ENCODE peak calls at places on chromosomes 4 and X, in seven cellular contexts. One of them, this sample, is unnamed.
A peak's percentile ranks its signal among the peaks of the same experiment; 100 is the strongest.

GRCh38 chr4:137430171-137430570 is 102.1 kb downstream of the PCDH18 start:
- DNase-seq in GM12878: no peak
- DNase-seq in SK-N-SH: no peak
- DNase-seq in HCT116: no peak
- DNase-seq in K562: no peak
- DNase-seq in H1: no peak
- DNase-seq in HepG2: no peak
- DNase-seq in this sample: no peak

GRCh38 chr4:142845293-142846070 is 619 bp downstream of the INPP4B start:
- DNase-seq in GM12878: no peak
- DNase-seq in SK-N-SH: peak; percentile 44
- DNase-seq in HCT116: no peak
- DNase-seq in K562: no peak
- DNase-seq in H1: no peak
- DNase-seq in HepG2: no peak
- DNase-seq in this sample: peak; percentile 8

GRCh38 chrX:66638591-66639500 is at the start of gene EDA2R:
- DNase-seq in GM12878: peak; percentile 60
- DNase-seq in SK-N-SH: peak; percentile 66
- DNase-seq in HCT116: no peak
- DNase-seq in K562: no peak
- DNase-seq in H1: peak; percentile 9
- DNase-seq in HepG2: peak; percentile 85
- DNase-seq in this sample: peak; percentile 1

GRCh38 chr4:157075401-157075800 is 549 bp upstream of the GLRB start:
- DNase-seq in GM12878: no peak
- DNase-seq in SK-N-SH: no peak
- DNase-seq in HCT116: no peak
- DNase-seq in K562: no peak
- DNase-seq in H1: no peak
- DNase-seq in HepG2: no peak
- DNase-seq in this sample: no peak

GRCh38 chr4:15738877-15739276 is 36.0 kb downstream of the BST1 start:
- DNase-seq in GM12878: no peak
- DNase-seq in SK-N-SH: no peak
- DNase-seq in HCT116: no peak
- DNase-seq in K562: no peak
- DNase-seq in H1: no peak
- DNase-seq in HepG2: no peak
- DNase-seq in this sample: no peak

GRCh38 chr4:159220353-159220752 is 117.5 kb downstream of the RAPGEF2 start:
- DNase-seq in GM12878: no peak
- DNase-seq in SK-N-SH: no peak
- DNase-seq in HCT116: no peak
- DNase-seq in K562: no peak
- DNase-seq in H1: no peak
- DNase-seq in HepG2: no peak
- DNase-seq in this sample: no peak

GRCh38 chr4:8353912-8354453 is 84.4 kb downstream of the HTRA3 start:
- DNase-seq in GM12878: no peak
- DNase-seq in SK-N-SH: no peak
- DNase-seq in HCT116: no peak
- DNase-seq in K562: no peak
- DNase-seq in H1: no peak
- DNase-seq in HepG2: no peak
- DNase-seq in this sample: no peak

GRCh38 chr4:182736207-182736606 is 181.0 kb downstream of the DCTD start:
- DNase-seq in GM12878: no peak
- DNase-seq in SK-N-SH: no peak
- DNase-seq in HCT116: no peak
- DNase-seq in K562: no peak
- DNase-seq in H1: no peak
- DNase-seq in HepG2: no peak
- DNase-seq in this sample: no peak

GRCh38 chr4:26032572-26033320 is 118.7 kb downstream of the SMIM20 start:
- DNase-seq in GM12878: no peak
- DNase-seq in SK-N-SH: no peak
- DNase-seq in HCT116: no peak
- DNase-seq in K562: no peak
- DNase-seq in H1: no peak
- DNase-seq in HepG2: peak; percentile 61
- DNase-seq in this sample: no peak

GRCh38 chr4:150976478-150977118 is 38.5 kb downstream of the LRBA start:
- DNase-seq in GM12878: no peak
- DNase-seq in SK-N-SH: no peak
- DNase-seq in HCT116: no peak
- DNase-seq in K562: peak; percentile 17
- DNase-seq in H1: no peak
- DNase-seq in HepG2: peak; percentile 53
- DNase-seq in this sample: no peak

GRCh38 chr4:142413516-142413915 is 432.6 kb downstream of the INPP4B start:
- DNase-seq in GM12878: no peak
- DNase-seq in SK-N-SH: no peak
- DNase-seq in HCT116: no peak
- DNase-seq in K562: no peak
- DNase-seq in H1: no peak
- DNase-seq in HepG2: no peak
- DNase-seq in this sample: no peak

GRCh38 chrX:140712413-140713173 is 3.0 kb downstream of the LINC00632 start:
- DNase-seq in GM12878: no peak
- DNase-seq in SK-N-SH: peak; percentile 60
- DNase-seq in HCT116: no peak
- DNase-seq in K562: no peak
- DNase-seq in H1: peak; percentile 17
- DNase-seq in HepG2: no peak
- DNase-seq in this sample: no peak

GRCh38 chrX:45602151-45602550 is 401.5 kb upstream of the DIPK2B start:
- DNase-seq in GM12878: no peak
- DNase-seq in SK-N-SH: no peak
- DNase-seq in HCT116: no peak
- DNase-seq in K562: no peak
- DNase-seq in H1: no peak
- DNase-seq in HepG2: no peak
- DNase-seq in this sample: no peak

GRCh38 chrX:73448379-73448778 is 1.5 kb downstream of the CDX4 start:
- DNase-seq in GM12878: no peak
- DNase-seq in SK-N-SH: no peak
- DNase-seq in HCT116: no peak
- DNase-seq in K562: no peak
- DNase-seq in H1: no peak
- DNase-seq in HepG2: no peak
- DNase-seq in this sample: no peak

GRCh38 chrX:23493941-23494374 is 159.3 kb downstream of the PTCHD1 start:
- DNase-seq in GM12878: no peak
- DNase-seq in SK-N-SH: no peak
- DNase-seq in HCT116: peak; percentile 7
- DNase-seq in K562: no peak
- DNase-seq in H1: no peak
- DNase-seq in HepG2: no peak
- DNase-seq in this sample: no peak

GRCh38 chrX:26778320-26778888 is 562.4 kb downstream of the MAGEB5 start:
- DNase-seq in GM12878: no peak
- DNase-seq in SK-N-SH: no peak
- DNase-seq in HCT116: peak; percentile 4
- DNase-seq in K562: peak; percentile 8
- DNase-seq in H1: no peak
- DNase-seq in HepG2: no peak
- DNase-seq in this sample: no peak

GRCh38 chr4:15194520-15194919 is 192.2 kb downstream of the CPEB2 start:
- DNase-seq in GM12878: no peak
- DNase-seq in SK-N-SH: no peak
- DNase-seq in HCT116: no peak
- DNase-seq in K562: no peak
- DNase-seq in H1: no peak
- DNase-seq in HepG2: no peak
- DNase-seq in this sample: no peak

GRCh38 chr4:184812651-184813181 is 13.1 kb downstream of the ACSL1 start:
- DNase-seq in GM12878: no peak
- DNase-seq in SK-N-SH: no peak
- DNase-seq in HCT116: no peak
- DNase-seq in K562: no peak
- DNase-seq in H1: no peak
- DNase-seq in HepG2: no peak
- DNase-seq in this sample: no peak

GRCh38 chr4:126124817-126125216 is 810.1 kb downstream of the FAT4 start:
- DNase-seq in GM12878: no peak
- DNase-seq in SK-N-SH: no peak
- DNase-seq in HCT116: no peak
- DNase-seq in K562: no peak
- DNase-seq in H1: no peak
- DNase-seq in HepG2: no peak
- DNase-seq in this sample: no peak

GRCh38 chr4:3513807-3514206 is 18.4 kb downstream of the LRPAP1 start:
- DNase-seq in GM12878: no peak
- DNase-seq in SK-N-SH: no peak
- DNase-seq in HCT116: no peak
- DNase-seq in K562: no peak
- DNase-seq in H1: no peak
- DNase-seq in HepG2: no peak
- DNase-seq in this sample: no peak

GRCh38 chr4:109440948-109441347 is 7.3 kb downstream of the SEC24B start:
- DNase-seq in GM12878: no peak
- DNase-seq in SK-N-SH: no peak
- DNase-seq in HCT116: no peak
- DNase-seq in K562: no peak
- DNase-seq in H1: no peak
- DNase-seq in HepG2: no peak
- DNase-seq in this sample: no peak

GRCh38 chrX:9542765-9543119 is 77.9 kb downstream of the TBL1X start:
- DNase-seq in GM12878: no peak
- DNase-seq in SK-N-SH: no peak
- DNase-seq in HCT116: no peak
- DNase-seq in K562: no peak
- DNase-seq in H1: no peak
- DNase-seq in HepG2: no peak
- DNase-seq in this sample: no peak

DNA sequence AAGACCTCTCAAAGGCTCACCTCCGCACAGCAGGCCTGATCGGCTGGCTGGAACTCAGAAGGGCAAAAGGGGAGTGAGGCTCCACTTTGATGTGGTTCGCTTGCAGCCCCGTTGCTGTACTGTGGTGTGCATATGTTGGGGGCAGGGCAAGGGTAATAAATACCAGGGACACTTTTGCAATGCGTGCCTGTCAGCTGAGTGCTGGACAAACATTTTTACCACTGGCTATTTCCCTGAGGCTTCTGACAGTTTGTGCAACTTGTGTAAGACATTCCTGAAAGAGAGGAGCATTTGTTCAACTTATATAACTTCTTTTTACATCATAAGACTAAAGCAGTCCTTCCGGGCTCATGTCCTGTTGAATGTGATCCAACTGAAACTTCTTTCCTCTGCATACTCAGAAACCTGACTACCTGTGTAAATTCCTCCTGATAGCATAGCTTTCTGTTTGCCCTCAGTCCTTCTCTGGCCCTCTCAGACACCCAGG is 82.3 kb downstream of the SPRY1 start:
- DNase-seq in GM12878: no peak
- DNase-seq in SK-N-SH: no peak
- DNase-seq in HCT116: peak; percentile 64
- DNase-seq in K562: no peak
- DNase-seq in H1: no peak
- DNase-seq in HepG2: peak; percentile 100
- DNase-seq in this sample: peak; percentile 23
- TF ChIP-seq JUND in GM12878: no peak
- TF ChIP-seq JUND in SK-N-SH: no peak
- TF ChIP-seq JUND in HCT116: peak; percentile 64
- TF ChIP-seq JUND in K562: no peak
- TF ChIP-seq JUND in H1: no peak
- TF ChIP-seq JUND in HepG2: peak; percentile 85
- TF ChIP-seq JUND in this sample: peak; percentile 62

DNA sequence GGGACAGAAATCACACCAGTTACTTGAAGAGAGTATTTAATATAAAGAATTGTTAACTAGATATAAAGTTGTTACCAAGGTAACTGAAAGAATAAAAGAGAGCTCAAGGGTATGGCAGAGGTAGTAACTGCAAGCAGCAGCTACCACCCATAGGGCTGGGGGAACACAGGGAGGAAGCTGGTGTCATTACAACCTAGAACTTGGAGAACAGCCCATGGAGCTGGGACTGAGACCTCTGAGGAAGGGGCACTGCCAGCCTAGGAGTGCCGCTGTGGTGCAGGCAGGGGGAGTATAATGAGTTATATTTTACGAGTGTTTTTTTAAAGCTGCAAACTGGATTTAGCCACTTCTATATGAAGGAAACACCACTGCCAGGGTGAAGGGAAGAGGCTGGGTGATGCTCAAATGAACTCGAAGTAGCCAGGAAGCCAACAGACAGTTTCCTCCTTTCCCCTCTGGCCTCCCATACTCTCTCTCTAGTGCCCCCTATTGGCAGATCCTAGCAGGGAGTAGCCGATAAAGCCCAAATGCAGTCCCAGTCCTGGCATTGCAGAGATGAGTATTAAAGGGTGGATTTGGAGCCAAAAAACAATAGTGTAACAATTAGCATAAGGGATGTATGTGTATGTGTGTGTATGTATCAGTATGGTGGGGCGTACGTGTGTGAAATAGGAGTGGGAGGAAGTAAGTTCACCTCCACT is 213.7 kb upstream of the LDB2 start:
- DNase-seq in GM12878: no peak
- DNase-seq in SK-N-SH: peak; percentile 20
- DNase-seq in HCT116: no peak
- DNase-seq in K562: peak; percentile 34
- DNase-seq in H1: peak; percentile 19
- DNase-seq in HepG2: peak; percentile 6
- DNase-seq in this sample: no peak
- TF ChIP-seq JUND in GM12878: no peak
- TF ChIP-seq JUND in SK-N-SH: no peak
- TF ChIP-seq JUND in HCT116: no peak
- TF ChIP-seq JUND in K562: no peak
- TF ChIP-seq JUND in H1: no peak
- TF ChIP-seq JUND in HepG2: no peak
- TF ChIP-seq JUND in this sample: no peak

GRCh38 chr4:36394352-36394903 is 113.0 kb downstream of the DTHD1 start:
- DNase-seq in GM12878: peak; percentile 20
- DNase-seq in SK-N-SH: no peak
- DNase-seq in HCT116: peak; percentile 60
- DNase-seq in K562: no peak
- DNase-seq in H1: no peak
- DNase-seq in HepG2: peak; percentile 5
- DNase-seq in this sample: no peak
- TF ChIP-seq JUND in GM12878: no peak
- TF ChIP-seq JUND in SK-N-SH: no peak
- TF ChIP-seq JUND in HCT116: peak; percentile 47
- TF ChIP-seq JUND in K562: no peak
- TF ChIP-seq JUND in H1: no peak
- TF ChIP-seq JUND in HepG2: no peak
- TF ChIP-seq JUND in this sample: no peak

DNA sequence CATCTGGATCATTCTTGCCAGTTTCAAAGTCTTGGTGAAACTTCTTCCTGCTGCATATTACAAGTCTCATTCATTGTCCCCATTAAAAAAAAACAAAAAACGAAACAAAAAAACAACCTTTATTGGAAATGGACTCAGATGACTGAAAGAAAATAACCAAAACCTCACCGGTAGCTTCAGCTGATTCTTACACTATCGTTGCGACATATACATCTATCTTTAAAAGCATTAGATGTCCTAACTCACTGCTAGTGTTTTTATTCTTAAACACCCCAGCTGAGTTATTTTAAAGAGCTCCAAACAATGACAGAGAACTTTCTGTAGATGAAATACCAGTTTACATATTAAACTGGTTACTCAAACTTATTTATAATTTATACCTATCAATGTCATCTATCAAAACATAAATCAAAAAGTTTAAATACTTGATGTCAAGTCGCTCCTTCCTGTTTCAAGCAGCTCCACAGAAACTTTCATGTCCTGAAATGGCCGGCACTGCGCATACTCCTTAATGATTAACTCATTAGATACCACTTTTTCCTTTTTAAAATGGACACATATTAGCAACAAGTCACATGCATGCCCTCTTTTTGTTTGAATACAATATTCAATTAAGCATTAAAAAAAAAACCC is 87.2 kb downstream of the HPRT1 start:
- DNase-seq in GM12878: no peak
- DNase-seq in SK-N-SH: no peak
- DNase-seq in HCT116: no peak
- DNase-seq in K562: no peak
- DNase-seq in H1: no peak
- DNase-seq in HepG2: no peak
- DNase-seq in this sample: no peak
- TF ChIP-seq JUND in GM12878: no peak
- TF ChIP-seq JUND in SK-N-SH: no peak
- TF ChIP-seq JUND in HCT116: no peak
- TF ChIP-seq JUND in K562: no peak
- TF ChIP-seq JUND in H1: no peak
- TF ChIP-seq JUND in HepG2: no peak
- TF ChIP-seq JUND in this sample: no peak

This sample was measured in T47D.